ENCODE peak calls at places on chromosomes 13 and 19, in seven cellular contexts. One of them, this sample, is unnamed.

GRCh38 chr19:48837081-48837524 is 812 bp upstream of the HSD17B14 start:
- DNase-seq in activated T-helper 2 cell treated with anti-CD3 and anti-CD28 coated beads, Interferon-gamma antibody, Interleukin-2, Interleukin-4, amounts not matched to agents 10 μg/mL and 5 μg/mL and 100 μg/mL, durations not matched to agents 14 hours and 24 hours and 36 hours: peak
- DNase-seq in retina: peak
- DNase-seq in aorta: peak
- DNase-seq in sciatic nerve: peak
- DNase-seq in HCEC 1CT: peak
- DNase-seq in anterior cingulate cortex: peak
- DNase-seq in this sample: peak

GRCh38 chr19:16654151-16654550 is 5.8 kb downstream of the SMIM7 start:
- DNase-seq in activated T-helper 2 cell treated with anti-CD3 and anti-CD28 coated beads, Interferon-gamma antibody, Interleukin-2, Interleukin-4, amounts not matched to agents 10 μg/mL and 5 μg/mL and 100 μg/mL, durations not matched to agents 14 hours and 24 hours and 36 hours: no peak
- DNase-seq in retina: no peak
- DNase-seq in aorta: no peak
- DNase-seq in sciatic nerve: no peak
- DNase-seq in HCEC 1CT: no peak
- DNase-seq in anterior cingulate cortex: no peak
- DNase-seq in this sample: no peak

GRCh38 chr19:778910-779653 is 18.2 kb upstream of the PTBP1 start:
- DNase-seq in activated T-helper 2 cell treated with anti-CD3 and anti-CD28 coated beads, Interferon-gamma antibody, Interleukin-2, Interleukin-4, amounts not matched to agents 10 μg/mL and 5 μg/mL and 100 μg/mL, durations not matched to agents 14 hours and 24 hours and 36 hours: no peak
- DNase-seq in retina: peak
- DNase-seq in aorta: peak
- DNase-seq in sciatic nerve: no peak
- DNase-seq in HCEC 1CT: peak
- DNase-seq in anterior cingulate cortex: no peak
- DNase-seq in this sample: no peak

GRCh38 chr13:44690376-44690775 is 114.2 kb upstream of the TSC22D1 start:
- DNase-seq in activated T-helper 2 cell treated with anti-CD3 and anti-CD28 coated beads, Interferon-gamma antibody, Interleukin-2, Interleukin-4, amounts not matched to agents 10 μg/mL and 5 μg/mL and 100 μg/mL, durations not matched to agents 14 hours and 24 hours and 36 hours: no peak
- DNase-seq in retina: no peak
- DNase-seq in aorta: no peak
- DNase-seq in sciatic nerve: no peak
- DNase-seq in HCEC 1CT: no peak
- DNase-seq in anterior cingulate cortex: no peak
- DNase-seq in this sample: no peak

GRCh38 chr19:4477034-4477801 is 5.1 kb downstream of the HDGFL2 start:
- DNase-seq in activated T-helper 2 cell treated with anti-CD3 and anti-CD28 coated beads, Interferon-gamma antibody, Interleukin-2, Interleukin-4, amounts not matched to agents 10 μg/mL and 5 μg/mL and 100 μg/mL, durations not matched to agents 14 hours and 24 hours and 36 hours: no peak
- DNase-seq in retina: no peak
- DNase-seq in aorta: no peak
- DNase-seq in sciatic nerve: no peak
- DNase-seq in HCEC 1CT: no peak
- DNase-seq in anterior cingulate cortex: no peak
- DNase-seq in this sample: no peak

GRCh38 chr13:99280166-99280565 is 22.0 kb upstream of the GPR18 start:
- DNase-seq in activated T-helper 2 cell treated with anti-CD3 and anti-CD28 coated beads, Interferon-gamma antibody, Interleukin-2, Interleukin-4, amounts not matched to agents 10 μg/mL and 5 μg/mL and 100 μg/mL, durations not matched to agents 14 hours and 24 hours and 36 hours: no peak
- DNase-seq in retina: no peak
- DNase-seq in aorta: no peak
- DNase-seq in sciatic nerve: no peak
- DNase-seq in HCEC 1CT: peak
- DNase-seq in anterior cingulate cortex: no peak
- DNase-seq in this sample: no peak

GRCh38 chr13:77859450-77859849 is 59.2 kb downstream of the EDNRB start:
- DNase-seq in activated T-helper 2 cell treated with anti-CD3 and anti-CD28 coated beads, Interferon-gamma antibody, Interleukin-2, Interleukin-4, amounts not matched to agents 10 μg/mL and 5 μg/mL and 100 μg/mL, durations not matched to agents 14 hours and 24 hours and 36 hours: no peak
- DNase-seq in retina: no peak
- DNase-seq in aorta: no peak
- DNase-seq in sciatic nerve: no peak
- DNase-seq in HCEC 1CT: peak
- DNase-seq in anterior cingulate cortex: no peak
- DNase-seq in this sample: no peak

GRCh38 chr13:44437356-44438233 is 64.0 kb downstream of the SERP2 start:
- DNase-seq in activated T-helper 2 cell treated with anti-CD3 and anti-CD28 coated beads, Interferon-gamma antibody, Interleukin-2, Interleukin-4, amounts not matched to agents 10 μg/mL and 5 μg/mL and 100 μg/mL, durations not matched to agents 14 hours and 24 hours and 36 hours: no peak
- DNase-seq in retina: peak
- DNase-seq in aorta: no peak
- DNase-seq in sciatic nerve: no peak
- DNase-seq in HCEC 1CT: peak
- DNase-seq in anterior cingulate cortex: no peak
- DNase-seq in this sample: no peak

GRCh38 chr13:62704795-62705329 is 1289.2 kb upstream of the PCDH20 start:
- DNase-seq in activated T-helper 2 cell treated with anti-CD3 and anti-CD28 coated beads, Interferon-gamma antibody, Interleukin-2, Interleukin-4, amounts not matched to agents 10 μg/mL and 5 μg/mL and 100 μg/mL, durations not matched to agents 14 hours and 24 hours and 36 hours: no peak
- DNase-seq in retina: peak
- DNase-seq in aorta: no peak
- DNase-seq in sciatic nerve: no peak
- DNase-seq in HCEC 1CT: no peak
- DNase-seq in anterior cingulate cortex: no peak
- DNase-seq in this sample: no peak

This sample was measured in frontal cortex.